ENCODE peak calls at places on chromosomes 2 and 18, in ten cellular contexts. One of them, this sample, is unnamed.
A peak's percentile ranks its signal among the peaks of the same experiment; 100 is the strongest.

GRCh38 chr2:223041527-223042109 is 10.4 kb upstream of the KCNE4 start:
- DNase-seq in astrocyte: peak; percentile 98
- DNase-seq in hepatocyte: peak; percentile 91
- DNase-seq in GM23248: peak; percentile 99
- DNase-seq in mammary epithelial cell: peak; percentile 87
- DNase-seq in PC-3: peak; percentile 86
- DNase-seq in HCT116: peak; percentile 71
- DNase-seq in neural progenitor cell: no peak
- DNase-seq in MM.1S: no peak
- DNase-seq in PC-9: peak; percentile 90
- DNase-seq in this sample: peak; percentile 33

GRCh38 chr2:3189076-3189591 is 188.5 kb downstream of the EIPR1 start:
- DNase-seq in astrocyte: no peak
- DNase-seq in hepatocyte: no peak
- DNase-seq in GM23248: no peak
- DNase-seq in mammary epithelial cell: peak; percentile 21
- DNase-seq in PC-3: peak; percentile 51
- DNase-seq in HCT116: no peak
- DNase-seq in neural progenitor cell: no peak
- DNase-seq in MM.1S: no peak
- DNase-seq in PC-9: no peak
- DNase-seq in this sample: no peak

GRCh38 chr2:182870227-182870626 is 3.8 kb upstream of the FRZB start:
- DNase-seq in astrocyte: no peak
- DNase-seq in hepatocyte: no peak
- DNase-seq in GM23248: no peak
- DNase-seq in mammary epithelial cell: no peak
- DNase-seq in PC-3: peak; percentile 38
- DNase-seq in HCT116: peak; percentile 16
- DNase-seq in neural progenitor cell: peak; percentile 65
- DNase-seq in MM.1S: no peak
- DNase-seq in PC-9: no peak
- DNase-seq in this sample: peak; percentile 15

GRCh38 chr18:67035026-67035425 is 431.1 kb upstream of the CDH19 start:
- DNase-seq in astrocyte: no peak
- DNase-seq in hepatocyte: no peak
- DNase-seq in GM23248: no peak
- DNase-seq in mammary epithelial cell: no peak
- DNase-seq in PC-3: peak; percentile 10
- DNase-seq in HCT116: no peak
- DNase-seq in neural progenitor cell: no peak
- DNase-seq in MM.1S: no peak
- DNase-seq in PC-9: peak; percentile 35
- DNase-seq in this sample: no peak

GRCh38 chr2:50449306-50449705 is 582.6 kb downstream of the NRXN1 start:
- DNase-seq in astrocyte: peak; percentile 3
- DNase-seq in hepatocyte: no peak
- DNase-seq in GM23248: no peak
- DNase-seq in mammary epithelial cell: peak; percentile 20
- DNase-seq in PC-3: peak; percentile 13
- DNase-seq in HCT116: no peak
- DNase-seq in neural progenitor cell: no peak
- DNase-seq in MM.1S: no peak
- DNase-seq in PC-9: no peak
- DNase-seq in this sample: no peak

GRCh38 chr2:142176941-142177340 is 46.1 kb upstream of the LRP1B start:
- DNase-seq in astrocyte: no peak
- DNase-seq in hepatocyte: no peak
- DNase-seq in GM23248: no peak
- DNase-seq in mammary epithelial cell: no peak
- DNase-seq in PC-3: no peak
- DNase-seq in HCT116: no peak
- DNase-seq in neural progenitor cell: no peak
- DNase-seq in MM.1S: no peak
- DNase-seq in PC-9: no peak
- DNase-seq in this sample: no peak

GRCh38 chr2:175844169-175844568 is 157.9 kb downstream of the LNPK start:
- DNase-seq in astrocyte: peak; percentile 81
- DNase-seq in hepatocyte: no peak
- DNase-seq in GM23248: peak; percentile 81
- DNase-seq in mammary epithelial cell: peak; percentile 65
- DNase-seq in PC-3: peak; percentile 87
- DNase-seq in HCT116: peak; percentile 8
- DNase-seq in neural progenitor cell: no peak
- DNase-seq in MM.1S: no peak
- DNase-seq in PC-9: peak; percentile 73
- DNase-seq in this sample: no peak

GRCh38 chr2:180662555-180662954 is 317.9 kb upstream of the UBE2E3 start:
- DNase-seq in astrocyte: no peak
- DNase-seq in hepatocyte: no peak
- DNase-seq in GM23248: peak; percentile 54
- DNase-seq in mammary epithelial cell: peak; percentile 29
- DNase-seq in PC-3: peak; percentile 60
- DNase-seq in HCT116: no peak
- DNase-seq in neural progenitor cell: no peak
- DNase-seq in MM.1S: no peak
- DNase-seq in PC-9: no peak
- DNase-seq in this sample: no peak

GRCh38 chr18:61653823-61654551 is 238.8 kb downstream of the RNF152 start:
- DNase-seq in astrocyte: no peak
- DNase-seq in hepatocyte: no peak
- DNase-seq in GM23248: no peak
- DNase-seq in mammary epithelial cell: no peak
- DNase-seq in PC-3: no peak
- DNase-seq in HCT116: no peak
- DNase-seq in neural progenitor cell: peak; percentile 41
- DNase-seq in MM.1S: no peak
- DNase-seq in PC-9: no peak
- DNase-seq in this sample: no peak

GRCh38 chr2:164903944-164904343 is 51.4 kb downstream of the SLC38A11 start:
- DNase-seq in astrocyte: no peak
- DNase-seq in hepatocyte: no peak
- DNase-seq in GM23248: peak; percentile 25
- DNase-seq in mammary epithelial cell: peak; percentile 48
- DNase-seq in PC-3: peak; percentile 9
- DNase-seq in HCT116: no peak
- DNase-seq in neural progenitor cell: peak; percentile 5
- DNase-seq in MM.1S: no peak
- DNase-seq in PC-9: peak; percentile 34
- DNase-seq in this sample: peak; percentile 6

GRCh38 chr2:170156592-170156991 is 21.4 kb upstream of the MYO3B start:
- DNase-seq in astrocyte: no peak
- DNase-seq in hepatocyte: no peak
- DNase-seq in GM23248: no peak
- DNase-seq in mammary epithelial cell: no peak
- DNase-seq in PC-3: no peak
- DNase-seq in HCT116: no peak
- DNase-seq in neural progenitor cell: no peak
- DNase-seq in MM.1S: no peak
- DNase-seq in PC-9: no peak
- DNase-seq in this sample: no peak

GRCh38 chr2:44351088-44351487 is 10.2 kb downstream of the PREPL start:
- DNase-seq in astrocyte: peak; percentile 79
- DNase-seq in hepatocyte: no peak
- DNase-seq in GM23248: peak; percentile 54
- DNase-seq in mammary epithelial cell: no peak
- DNase-seq in PC-3: no peak
- DNase-seq in HCT116: no peak
- DNase-seq in neural progenitor cell: no peak
- DNase-seq in MM.1S: no peak
- DNase-seq in PC-9: no peak
- DNase-seq in this sample: no peak

GRCh38 chr2:68318686-68319396 is 908 bp downstream of the CNRIP1 start:
- DNase-seq in astrocyte: no peak
- DNase-seq in hepatocyte: peak; percentile 10
- DNase-seq in GM23248: peak; percentile 53
- DNase-seq in mammary epithelial cell: peak; percentile 3
- DNase-seq in PC-3: no peak
- DNase-seq in HCT116: no peak
- DNase-seq in neural progenitor cell: peak; percentile 41
- DNase-seq in MM.1S: no peak
- DNase-seq in PC-9: no peak
- DNase-seq in this sample: no peak

GRCh38 chr2:71453404-71454220 is at the start of gene DYSF:
- DNase-seq in astrocyte: peak; percentile 31
- DNase-seq in hepatocyte: peak; percentile 42
- DNase-seq in GM23248: peak; percentile 57
- DNase-seq in mammary epithelial cell: peak; percentile 32
- DNase-seq in PC-3: peak; percentile 61
- DNase-seq in HCT116: no peak
- DNase-seq in neural progenitor cell: peak; percentile 88
- DNase-seq in MM.1S: no peak
- DNase-seq in PC-9: peak; percentile 69
- DNase-seq in this sample: no peak
- TF ChIP-seq EZH2 in astrocyte: peak; percentile 46
- TF ChIP-seq EZH2 in hepatocyte: peak; percentile 65
- TF ChIP-seq EZH2 in GM23248: no peak
- TF ChIP-seq EZH2 in mammary epithelial cell: no peak
- TF ChIP-seq EZH2 in PC-3: no peak
- TF ChIP-seq EZH2 in HCT116: no peak
- TF ChIP-seq EZH2 in neural progenitor cell: peak; percentile 70
- TF ChIP-seq EZH2 in MM.1S: no peak
- TF ChIP-seq EZH2 in PC-9: no peak
- TF ChIP-seq EZH2 in this sample: no peak

DNA sequence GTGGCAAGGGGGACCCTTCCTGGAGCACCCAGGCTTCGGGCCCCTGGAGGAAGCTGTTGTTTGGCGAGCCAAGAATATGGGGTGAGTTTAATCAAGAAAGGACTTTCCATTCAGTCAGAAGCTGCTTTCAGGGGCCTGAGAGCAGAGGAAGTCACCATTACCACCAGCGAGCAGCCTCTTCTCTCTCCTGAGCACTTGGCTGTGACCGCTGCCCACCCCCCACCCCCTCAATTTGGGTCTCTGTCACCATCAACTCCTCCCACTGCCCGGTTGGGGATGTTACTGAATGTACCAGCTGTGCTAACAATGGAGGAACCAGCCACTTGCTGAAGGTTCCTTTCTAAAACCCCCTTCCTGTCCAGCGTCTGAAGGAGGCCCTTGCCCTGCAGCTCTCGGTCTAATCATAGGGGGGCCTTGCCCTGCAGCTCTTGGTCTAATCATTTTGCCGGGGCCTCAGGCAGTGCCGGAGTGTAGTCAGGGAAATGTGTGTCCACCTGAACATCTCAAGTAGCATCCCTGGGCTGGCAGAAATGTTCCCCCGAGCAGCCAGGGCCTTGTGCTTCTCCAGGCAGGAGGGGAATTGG is 957 bp downstream of the INPP5D start:
- DNase-seq in astrocyte: no peak
- DNase-seq in hepatocyte: no peak
- DNase-seq in GM23248: no peak
- DNase-seq in mammary epithelial cell: no peak
- DNase-seq in PC-3: no peak
- DNase-seq in HCT116: no peak
- DNase-seq in neural progenitor cell: no peak
- DNase-seq in MM.1S: peak; percentile 25
- DNase-seq in PC-9: no peak
- DNase-seq in this sample: peak; percentile 53
- H3K4me1 ChIP-seq in astrocyte: no peaks in the 10 kb centered on the region
- H3K4me1 ChIP-seq in hepatocyte: no peaks in the 10 kb centered on the region
- H3K4me1 ChIP-seq in GM23248: no peaks in the 10 kb centered on the region
- H3K4me1 ChIP-seq in mammary epithelial cell: no peaks in the 10 kb centered on the region
- H3K4me1 ChIP-seq in PC-3: no peaks in the 10 kb centered on the region
- H3K4me1 ChIP-seq in HCT116: no peaks in the 10 kb centered on the region
- H3K4me1 ChIP-seq in neural progenitor cell: peaks cover 13% of the 10 kb centered on the region
- H3K4me1 ChIP-seq in MM.1S: peaks cover 23% of the 10 kb centered on the region
- H3K4me1 ChIP-seq in PC-9: no peaks in the 10 kb centered on the region
- H3K4me1 ChIP-seq in this sample: peaks cover 42% of the 10 kb centered on the region

GRCh38 chr2:20107776-20108175 is 56.3 kb upstream of the LAPTM4A start:
- DNase-seq in astrocyte: no peak
- DNase-seq in hepatocyte: no peak
- DNase-seq in GM23248: peak; percentile 54
- DNase-seq in mammary epithelial cell: no peak
- DNase-seq in PC-3: no peak
- DNase-seq in HCT116: no peak
- DNase-seq in neural progenitor cell: no peak
- DNase-seq in MM.1S: no peak
- DNase-seq in PC-9: no peak
- DNase-seq in this sample: no peak

GRCh38 chr2:20103514-20103913 is 52.1 kb upstream of the LAPTM4A start:
- DNase-seq in astrocyte: no peak
- DNase-seq in hepatocyte: no peak
- DNase-seq in GM23248: peak; percentile 48
- DNase-seq in mammary epithelial cell: peak; percentile 59
- DNase-seq in PC-3: peak; percentile 59
- DNase-seq in HCT116: no peak
- DNase-seq in neural progenitor cell: no peak
- DNase-seq in MM.1S: peak; percentile 56
- DNase-seq in PC-9: no peak
- DNase-seq in this sample: no peak

GRCh38 chr2:20106746-20107145 is 55.3 kb upstream of the LAPTM4A start:
- DNase-seq in astrocyte: no peak
- DNase-seq in hepatocyte: peak; percentile 73
- DNase-seq in GM23248: no peak
- DNase-seq in mammary epithelial cell: peak; percentile 38
- DNase-seq in PC-3: peak; percentile 71
- DNase-seq in HCT116: no peak
- DNase-seq in neural progenitor cell: peak; percentile 83
- DNase-seq in MM.1S: no peak
- DNase-seq in PC-9: peak; percentile 70
- DNase-seq in this sample: no peak

GRCh38 chr2:20108655-20109396 is 57.4 kb upstream of the LAPTM4A start:
- DNase-seq in astrocyte: no peak
- DNase-seq in hepatocyte: peak; percentile 58
- DNase-seq in GM23248: peak; percentile 63
- DNase-seq in mammary epithelial cell: peak; percentile 64
- DNase-seq in PC-3: peak; percentile 70
- DNase-seq in HCT116: no peak
- DNase-seq in neural progenitor cell: no peak
- DNase-seq in MM.1S: peak; percentile 26
- DNase-seq in PC-9: peak; percentile 88
- DNase-seq in this sample: no peak

GRCh38 chr2:20104900-20105545 is 53.6 kb upstream of the LAPTM4A start:
- DNase-seq in astrocyte: no peak
- DNase-seq in hepatocyte: no peak
- DNase-seq in GM23248: no peak
- DNase-seq in mammary epithelial cell: no peak
- DNase-seq in PC-3: no peak
- DNase-seq in HCT116: no peak
- DNase-seq in neural progenitor cell: no peak
- DNase-seq in MM.1S: peak; percentile 61
- DNase-seq in PC-9: no peak
- DNase-seq in this sample: no peak
- H2AFZ ChIP-seq in astrocyte: no peak overlapping the region
- H2AFZ ChIP-seq in hepatocyte: no peak overlapping the region
- H2AFZ ChIP-seq in GM23248: no peak overlapping the region
- H2AFZ ChIP-seq in mammary epithelial cell: no peak overlapping the region
- H2AFZ ChIP-seq in PC-3: no peak overlapping the region
- H2AFZ ChIP-seq in HCT116: no peak overlapping the region
- H2AFZ ChIP-seq in neural progenitor cell: no peak overlapping the region
- H2AFZ ChIP-seq in MM.1S: peak overlapping the region; percentile 78
- H2AFZ ChIP-seq in PC-9: no peak overlapping the region
- H2AFZ ChIP-seq in this sample: no peak overlapping the region

GRCh38 chr2:33141476-33141875 is 194.7 kb downstream of the LTBP1 start:
- DNase-seq in astrocyte: no peak
- DNase-seq in hepatocyte: no peak
- DNase-seq in GM23248: no peak
- DNase-seq in mammary epithelial cell: no peak
- DNase-seq in PC-3: no peak
- DNase-seq in HCT116: no peak
- DNase-seq in neural progenitor cell: no peak
- DNase-seq in MM.1S: no peak
- DNase-seq in PC-9: no peak
- DNase-seq in this sample: no peak
- TF ChIP-seq EZH2 in astrocyte: no peak
- TF ChIP-seq EZH2 in hepatocyte: no peak
- TF ChIP-seq EZH2 in GM23248: no peak
- TF ChIP-seq EZH2 in mammary epithelial cell: no peak
- TF ChIP-seq EZH2 in PC-3: no peak
- TF ChIP-seq EZH2 in HCT116: no peak
- TF ChIP-seq EZH2 in neural progenitor cell: no peak
- TF ChIP-seq EZH2 in MM.1S: no peak
- TF ChIP-seq EZH2 in PC-9: no peak
- TF ChIP-seq EZH2 in this sample: no peak

This sample was measured in DND-41.